ENCODE peak calls at places on chromosomes 3 and 15, in four cellular contexts. A is stimulated activated CD4-positive, alpha-beta T cell treated with anti-CD3 and anti-CD28 coated beads, Interleukin-15, amount 100 ng/mL, for 1 hour; P is non-pigmented ciliary epithelial cell; M is activated CD4-positive, CD25-positive, alpha-beta regulatory T cell. V is an unnamed sample.

GRCh38 chr3:64306745-64307144 is 81.5 kb upstream of the PRICKLE2 start:
- DNase-seq in M (no peak), P (no peak), A (no peak), V (no peak)

GRCh38 chr3:195069501-195070251 is 201.3 kb downstream of the XXYLT1 start:
- DNase-seq in M (no peak), A (no peak), P (no peak), V (no peak)

GRCh38 chr15:70121656-70122297 is 24.1 kb upstream of the TLE3 start:
- DNase-seq in M (no peak), A (no peak), P (no peak), V (no peak)

GRCh38 chr3:114582929-114583328 is 289.1 kb downstream of the TIGIT start:
- DNase-seq in M (no peak), P (no peak), A (no peak), V (no peak)

GRCh38 chr15:101070502-101071273 is 151.5 kb downstream of the LRRK1 start:
- DNase-seq in M (no peak), P (peak), A (no peak), V (no peak)

GRCh38 chr3:122123885-122124284 is 59.6 kb upstream of the CASR start:
- DNase-seq in P (no peak), M (no peak), A (no peak), V (no peak)

GRCh38 chr15:84634228-84634837 is 19.8 kb downstream of the WDR73 start:
- DNase-seq in P (no peak), M (no peak), A (no peak), V (no peak)

GRCh38 chr3:141052570-141053069 is 1.5 kb downstream of the SPSB4 start:
- DNase-seq in M (no peak), A (no peak), P (no peak), V (no peak)

GRCh38 chr3:80096909-80097308 is 329.1 kb upstream of the ROBO1 start:
- DNase-seq in P (no peak), A (no peak), M (no peak), V (no peak)

GRCh38 chr3:49173792-49174170 is 2.4 kb downstream of the KLHDC8B start:
- DNase-seq in P (no peak), M (no peak), A (no peak), V (no peak)

GRCh38 chr15:67595572-67595971 is 53.1 kb downstream of the MAP2K5 start:
- DNase-seq in M (no peak), A (no peak), P (no peak), V (no peak)

GRCh38 chr3:68705695-68706429 is 226.5 kb downstream of the TAFA4 start:
- DNase-seq in A (no peak), P (no peak), M (no peak), V (no peak)

GRCh38 chr3:129507181-129507831 is 21.1 kb upstream of the RHO start:
- DNase-seq in A (no peak), P (no peak), M (no peak), V (no peak)

GRCh38 chr15:100515758-100516157 is 13.0 kb downstream of the CERS3 start:
- DNase-seq in A (no peak), P (no peak), M (no peak), V (no peak)

GRCh38 chr3:28109829-28110228 is 131.6 kb upstream of the CMC1 start:
- DNase-seq in P (no peak), A (no peak), M (no peak), V (no peak)

GRCh38 chr3:71579934-71580318 is 3.6 kb downstream of the FOXP1 start:
- DNase-seq in A (no peak), M (no peak), P (no peak), V (no peak)

GRCh38 chr3:72660270-72661114 is 187.8 kb downstream of the SHQ1 start:
- DNase-seq in P (no peak), A (no peak), M (no peak), V (no peak)

GRCh38 chr3:87136066-87136596 is 91.0 kb upstream of the CHMP2B start:
- DNase-seq in A (no peak), P (no peak), M (no peak), V (no peak)

GRCh38 chr15:74251187-74251811 is 15.2 kb downstream of the CCDC33 start:
- DNase-seq in P (no peak), A (no peak), M (no peak), V (peak)

GRCh38 chr3:186985713-186986364 is 55.5 kb downstream of the ST6GAL1 start:
- DNase-seq in A (no peak), P (no peak), M (no peak), V (no peak)

GRCh38 chr3:86815880-86816279 is 175.1 kb downstream of the VGLL3 start:
- DNase-seq in A (no peak), M (no peak), P (no peak), V (no peak)

GRCh38 chr3:12507871-12508281 is 23.6 kb downstream of the TSEN2 start:
- DNase-seq in M (no peak), A (no peak), P (no peak), V (no peak)

GRCh38 chr3:184368804-184369183 is 7.3 kb downstream of the POLR2H start:
- DNase-seq in A (no peak), P (no peak), M (no peak), V (no peak)

GRCh38 chr15:23866832-23867231 is 179.7 kb upstream of the NDN start:
- DNase-seq in M (no peak), A (no peak), P (no peak), V (no peak)

V was measured in breast epithelium.